ENCODE peak calls at places on chromosomes 3 and 15, in nine cellular contexts. Q is GM12878, W is breast epithelium, B is GM12892, T is SK-N-SH, R is endothelial cell of umbilical vein, H is GM23338, X is transverse colon, F is HepG2. N is an unnamed sample.

GRCh38 chr3:117618462-117618861 is 908.9 kb downstream of the TUSC7 start:
- DNase-seq in W (no peak), X (no peak), B (no peak), H (no peak), F (no peak), T (no peak), R (no peak), Q (no peak), N (no peak)

GRCh38 chr3:113898892-113899291 is 48.9 kb upstream of the ZDHHC23 start:
- DNase-seq in F (no peak), W (no peak), H (no peak), Q (no peak), X (no peak), B (no peak), T (no peak), R (no peak), N (no peak)

GRCh38 chr3:43481325-43481860 is 140.4 kb downstream of the ANO10 start:
- DNase-seq in T (no peak), B (no peak), Q (no peak), X (no peak), F (no peak), R (no peak), H (peak; percentile 87), W (no peak), N (no peak)

GRCh38 chr15:88982304-88982945 is 69.2 kb upstream of the MFGE8 start:
- DNase-seq in W (no peak), H (no peak), T (peak; percentile 44), R (no peak), B (no peak), X (peak; percentile 16), F (no peak), Q (peak; percentile 83), N (no peak)

GRCh38 chr3:195540526-195540925 is 2.6 kb downstream of the PPP1R2 start:
- DNase-seq in F (no peak), B (no peak), R (no peak), W (no peak), T (no peak), H (no peak), Q (no peak), X (no peak), N (no peak)

GRCh38 chr3:13139471-13140065 is 66.3 kb upstream of the IQSEC1 start:
- DNase-seq in F (no peak), H (no peak), B (no peak), W (peak; percentile 19), T (no peak), Q (no peak), X (no peak), R (no peak), N (no peak)

GRCh38 chr3:156492801-156493261 is 62.1 kb downstream of the SSR3 start:
- DNase-seq in B (no peak), R (no peak), W (no peak), X (no peak), T (no peak), H (no peak), F (no peak), Q (no peak), N (no peak)

GRCh38 chr3:195774917-195775316 is 36.8 kb downstream of the MUC4 start:
- DNase-seq in W (no peak), B (no peak), T (peak; percentile 55), Q (no peak), H (peak; percentile 81), F (peak; percentile 16), R (peak; percentile 19), X (peak; percentile 22), N (no peak)

GRCh38 chr3:127256872-127257271 is 31.0 kb downstream of the PRR20G start:
- DNase-seq in R (no peak), F (no peak), T (no peak), W (no peak), B (no peak), H (no peak), X (no peak), Q (no peak), N (no peak)

GRCh38 chr3:42185044-42185443 is 80.9 kb downstream of the CCK start:
- DNase-seq in F (no peak), W (no peak), Q (no peak), R (peak; percentile 84), T (no peak), H (no peak), B (no peak), X (peak; percentile 26), N (peak; percentile 67)

GRCh38 chr15:25545017-25545416 is 106.2 kb upstream of the UBE3A start:
- DNase-seq in F (no peak), H (no peak), Q (no peak), B (no peak), W (no peak), R (no peak), X (no peak), T (no peak), N (no peak)

GRCh38 chr15:101137312-101137940 is 114.4 kb downstream of the CHSY1 start:
- DNase-seq in R (no peak), T (peak; percentile 59), F (no peak), X (no peak), Q (no peak), B (no peak), H (no peak), W (no peak), N (no peak)

GRCh38 chr3:138974467-138974866 is 27.4 kb downstream of the FOXL2NB start:
- DNase-seq in T (no peak), Q (no peak), F (no peak), B (no peak), W (no peak), H (no peak), X (no peak), R (peak; percentile 16), N (no peak)

GRCh38 chr3:81726735-81727134 is 34.7 kb downstream of the GBE1 start:
- DNase-seq in B (no peak), Q (no peak), X (no peak), R (peak; percentile 79), W (no peak), H (no peak), F (no peak), T (no peak), N (no peak)

GRCh38 chr15:92902723-92903587 is 2.8 kb downstream of the CHD2 start:
- DNase-seq in F (no peak), W (no peak), H (no peak), X (no peak), Q (no peak), R (peak; percentile 62), T (no peak), B (no peak), N (no peak)
- TF ChIP-seq POLR2AphosphoS5 in F (no peak), W (no peak), H (no peak), X (no peak), Q (peak; percentile 48), R (no peak), T (no peak), B (no peak), N (no peak)

GRCh38 chr3:133536635-133536980 is 36.9 kb upstream of the CDV3 start:
- DNase-seq in X (no peak), F (no peak), H (no peak), W (no peak), R (no peak), B (no peak), T (no peak), Q (no peak), N (no peak)

GRCh38 chr3:133532951-133533350 is 40.5 kb upstream of the CDV3 start:
- DNase-seq in X (no peak), R (no peak), W (no peak), Q (no peak), T (no peak), H (no peak), F (no peak), B (no peak), N (no peak)

GRCh38 chr3:133531981-133532380 is 41.5 kb upstream of the CDV3 start:
- DNase-seq in X (no peak), T (no peak), H (no peak), F (no peak), B (no peak), Q (no peak), W (no peak), R (peak; percentile 67), N (no peak)

GRCh38 chr3:133538154-133538553 is 35.3 kb upstream of the CDV3 start:
- DNase-seq in X (no peak), F (no peak), H (no peak), T (no peak), W (no peak), B (no peak), Q (no peak), R (no peak), N (no peak)

GRCh38 chr3:133535971-133536634 is 37.4 kb upstream of the CDV3 start:
- DNase-seq in H (no peak), W (no peak), Q (no peak), R (peak; percentile 82), B (no peak), F (peak; percentile 70), T (no peak), X (peak; percentile 27), N (peak; percentile 63)
- TF ChIP-seq POLR2AphosphoS5 in H (no peak), W (no peak), Q (no peak), R (no peak), B (no peak), F (no peak), T (no peak), X (no peak), N (peak; percentile 34)

DNA sequence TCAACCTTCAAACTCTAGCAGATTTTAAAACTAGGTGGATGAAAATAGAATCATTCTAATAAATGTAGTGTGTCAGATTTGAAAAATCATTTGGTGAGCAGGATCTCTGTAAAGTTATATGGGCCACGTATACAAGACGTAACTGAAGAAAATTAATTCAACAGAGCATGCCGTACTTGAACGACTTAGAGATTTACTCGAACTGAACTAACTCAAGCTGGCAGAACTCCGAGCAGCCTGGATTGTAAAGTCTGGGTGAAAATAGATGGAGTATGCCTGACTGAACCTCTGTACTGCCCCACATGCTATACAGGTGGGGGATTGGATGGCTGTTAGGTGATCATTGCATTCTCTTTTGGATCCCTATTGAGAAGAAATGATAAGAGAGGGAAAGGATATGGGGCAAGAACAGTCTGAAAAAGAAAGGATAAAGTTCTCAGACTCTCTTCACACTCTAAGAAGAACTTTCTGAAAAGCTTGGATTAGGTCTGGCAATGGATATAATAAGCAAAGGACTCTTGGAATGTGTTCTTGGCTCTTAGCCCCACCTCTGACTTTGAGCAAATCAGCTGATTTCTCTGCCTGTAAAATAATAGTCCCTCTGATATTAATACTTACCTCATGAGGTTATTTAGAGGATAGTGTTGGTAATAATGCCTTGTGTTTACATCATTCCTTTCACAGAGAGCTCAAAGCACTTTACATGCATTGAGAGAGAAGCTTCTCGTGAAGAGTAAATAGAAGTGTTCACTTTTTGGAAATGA is 147.5 kb downstream of the FILIP1L start:
- DNase-seq in T (no peak), X (no peak), W (no peak), B (no peak), F (no peak), R (no peak), Q (no peak), H (no peak), N (no peak)
- TF ChIP-seq POLR2AphosphoS5 in T (no peak), X (no peak), W (no peak), B (no peak), F (no peak), R (no peak), Q (no peak), H (no peak), N (no peak)

DNA sequence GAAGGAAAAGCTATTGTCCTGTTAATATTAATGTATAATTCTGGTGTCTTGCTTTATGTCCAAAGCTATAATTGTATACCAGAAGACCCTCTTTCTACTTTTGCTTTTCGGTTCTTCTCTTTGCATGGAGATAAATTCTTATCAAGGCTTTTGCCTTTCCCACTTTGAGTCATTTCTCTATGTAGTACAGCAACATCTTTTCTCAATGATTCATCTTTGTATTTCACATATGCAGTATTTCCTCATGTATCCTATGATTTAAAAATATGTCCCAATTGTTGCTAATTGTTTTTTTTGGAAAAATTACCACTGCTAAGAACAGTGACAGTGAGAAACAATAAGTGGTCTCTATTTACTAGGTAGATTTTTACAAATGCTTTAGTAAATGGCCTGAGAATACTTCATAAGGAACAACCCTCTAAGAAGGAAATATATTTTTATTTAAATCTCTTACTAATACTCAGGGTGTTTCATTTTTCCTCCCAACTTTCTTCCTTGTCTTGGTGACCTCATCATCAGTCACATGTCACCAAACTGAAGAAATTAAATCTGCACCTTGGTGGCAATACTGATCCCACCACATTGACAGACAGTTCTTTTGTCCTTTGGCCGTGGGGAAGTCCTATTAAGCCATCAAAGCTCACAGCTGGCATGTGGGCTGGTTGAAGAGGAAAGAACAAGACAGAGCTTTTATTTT is 290.6 kb downstream of the SATB1 start:
- DNase-seq in T (no peak), Q (no peak), H (no peak), R (no peak), F (no peak), X (no peak), B (no peak), W (no peak), N (no peak)
- TF ChIP-seq POLR2AphosphoS5 in T (no peak), Q (no peak), H (no peak), R (no peak), F (no peak), X (no peak), B (no peak), W (no peak), N (no peak)

N was measured in stomach.